ENCODE peak calls at places on chromosomes 6 and 20, in ten cellular contexts. A is choroid plexus epithelial cell; L is activated naive CD8-positive, alpha-beta T cell treated with anti-CD3 and anti-CD28 coated beads for 36 hours; M is prostate gland; S is cardiac muscle cell; R is PC-3; X is fibroblast of lung; K is astrocyte of the spinal cord; V is fibroblast of mammary gland; H is EL. C is an unnamed sample.

GRCh38 chr6:45591306-45591705 is 213.6 kb upstream of the SUPT3H start:
- DNase-seq in S (no peak), R (peak; percentile 51), M (no peak), L (no peak), H (peak; percentile 45), A (peak; percentile 46), V (peak; percentile 21), X (peak; percentile 51), K (peak; percentile 50), C (no peak)

GRCh38 chr6:33123181-33123580 is 47.4 kb downstream of the HLA-DPB1 start:
- DNase-seq in H (no peak), X (no peak), S (no peak), K (no peak), V (no peak), M (no peak), R (no peak), L (no peak), A (no peak), C (no peak)

GRCh38 chr20:38190166-38190565 is 25.1 kb upstream of the TGM2 start:
- DNase-seq in S (no peak), L (no peak), V (no peak), R (no peak), A (no peak), M (no peak), X (no peak), K (no peak), H (no peak), C (no peak)

GRCh38 chr6:70270287-70271005 is 32.4 kb downstream of the COL9A1 start:
- DNase-seq in R (peak; percentile 38), S (no peak), H (no peak), V (no peak), X (no peak), K (no peak), A (no peak), M (no peak), L (no peak), C (no peak)

GRCh38 chr20:4592316-4593148 is 129.2 kb upstream of the PRND start:
- DNase-seq in R (peak; percentile 84), L (peak; percentile 71), H (peak; percentile 60), K (peak; percentile 29), X (peak; percentile 31), A (peak; percentile 39), M (no peak), S (peak; percentile 73), V (peak; percentile 48), C (peak; percentile 16)

GRCh38 chr20:37295595-37295994 is 6.1 kb downstream of the MANBAL start:
- DNase-seq in V (no peak), R (peak; percentile 50), X (peak; percentile 49), K (no peak), M (peak; percentile 30), S (no peak), L (no peak), H (no peak), A (no peak), C (no peak)

GRCh38 chr6:109804020-109804419 is 112.9 kb downstream of the FIG4 start:
- DNase-seq in A (no peak), V (no peak), X (peak; percentile 19), L (no peak), R (peak; percentile 2), K (no peak), M (no peak), H (no peak), S (no peak), C (no peak)

GRCh38 chr20:50146732-50147662 is 6.5 kb downstream of the PEDS1 start:
- DNase-seq in V (no peak), R (peak; percentile 89), A (no peak), L (peak; percentile 74), X (peak; percentile 55), K (peak; percentile 28), S (no peak), H (no peak), M (peak; percentile 66), C (peak; percentile 30)

GRCh38 chr6:37551867-37552266 is 52.2 kb upstream of the CCDC167 start:
- DNase-seq in A (no peak), V (no peak), R (no peak), S (no peak), K (no peak), H (no peak), L (no peak), M (no peak), X (no peak), C (no peak)

GRCh38 chr20:6940052-6940451 is 172.6 kb downstream of the BMP2 start:
- DNase-seq in K (no peak), S (peak; percentile 38), M (no peak), L (no peak), X (no peak), H (no peak), A (peak; percentile 22), R (peak; percentile 63), V (no peak), C (peak; percentile 18)

GRCh38 chr6:155509743-155510475 is 54.3 kb upstream of the NOX3 start:
- DNase-seq in L (no peak), X (no peak), M (no peak), S (no peak), A (no peak), R (no peak), H (no peak), K (no peak), V (no peak), C (no peak)

GRCh38 chr6:4794140-4794707 is 18.0 kb downstream of the CDYL start:
- DNase-seq in X (no peak), V (no peak), K (no peak), A (no peak), R (no peak), L (no peak), H (no peak), M (peak; percentile 13), S (no peak), C (no peak)

GRCh38 chr20:25044660-25045342 is 13.1 kb downstream of the ACSS1 start:
- DNase-seq in M (no peak), L (no peak), S (no peak), K (no peak), R (no peak), A (no peak), X (no peak), V (no peak), H (no peak), C (no peak)

GRCh38 chr6:35400901-35401311 is 51.2 kb upstream of the FANCE start:
- DNase-seq in V (peak; percentile 43), A (no peak), K (no peak), X (peak; percentile 40), R (peak; percentile 98), S (no peak), L (no peak), M (no peak), H (no peak), C (no peak)

GRCh38 chr20:24566656-24567055 is 97.2 kb downstream of the SYNDIG1 start:
- DNase-seq in R (no peak), M (no peak), H (no peak), A (no peak), L (no peak), V (no peak), K (no peak), S (no peak), X (no peak), C (no peak)

GRCh38 chr6:156719395-156719719 is 57.8 kb upstream of the ARID1B start:
- DNase-seq in V (no peak), M (no peak), A (peak; percentile 46), X (no peak), L (no peak), S (no peak), K (peak; percentile 11), H (no peak), R (no peak), C (no peak)

GRCh38 chr6:32883789-32884188 is 29.8 kb downstream of the PSMB9 start:
- DNase-seq in V (peak; percentile 91), A (peak; percentile 75), L (no peak), M (no peak), X (peak; percentile 16), H (peak; percentile 53), K (no peak), S (peak; percentile 9), R (no peak), C (peak; percentile 80)

GRCh38 chr20:63501818-63502670 is 3.2 kb upstream of the EEF1A2 start:
- DNase-seq in A (peak; percentile 19), L (no peak), S (peak; percentile 94), M (no peak), X (no peak), R (no peak), H (no peak), K (no peak), V (no peak), C (no peak)

GRCh38 chr6:85679445-85680123 is 36.9 kb upstream of the SYNCRIP start:
- DNase-seq in M (no peak), S (no peak), R (peak; percentile 17), L (no peak), A (no peak), X (no peak), K (no peak), V (peak; percentile 18), H (peak; percentile 20), C (no peak)

GRCh38 chr6:141809901-141810300 is 322.8 kb upstream of the GJE1 start:
- DNase-seq in R (peak; percentile 55), V (peak; percentile 6), M (no peak), H (peak; percentile 70), X (peak; percentile 17), A (no peak), L (no peak), K (no peak), S (no peak), C (no peak)

GRCh38 chr6:373773-374724 is 17.5 kb upstream of the IRF4 start:
- DNase-seq in M (no peak), S (peak; percentile 60), H (no peak), V (no peak), X (no peak), A (peak; percentile 35), R (no peak), K (no peak), L (no peak), C (peak; percentile 40)

GRCh38 chr20:44901972-44902371 is 7.9 kb upstream of the PABPC1L start:
- DNase-seq in V (peak; percentile 67), K (peak; percentile 48), H (peak; percentile 66), A (peak; percentile 34), R (peak; percentile 30), S (no peak), X (peak; percentile 62), L (no peak), M (no peak), C (peak; percentile 39)

GRCh38 chr6:154814063-154814462 is 80.8 kb downstream of the SCAF8 start:
- DNase-seq in A (no peak), S (no peak), H (no peak), K (no peak), R (no peak), X (no peak), V (no peak), M (no peak), L (no peak), C (no peak)

C was measured in fibroblast of the aortic adventitia.